ENCODE peak calls at places on chromosome 22, in six cellular contexts. S, J, Z, X, A and E are unnamed samples.

GRCh38 chr22:49627217-49628181 is 200.2 kb downstream of the BRD1 start:
- DNase-seq in A (no peak), Z (no peak), J (no peak), S (no peak), X (peak; percentile 29), E (no peak)

GRCh38 chr22:11307996-11308395 is 4220.0 kb upstream of the OR11H1 start:
- DNase-seq in X (no peak), A (no peak), J (no peak), S (no peak), Z (no peak), E (no peak)

GRCh38 chr22:43750751-43751150 is 61.4 kb downstream of the EFCAB6 start:
- DNase-seq in S (no peak), A (no peak), J (no peak), X (no peak), Z (no peak), E (no peak)

GRCh38 chr22:35299217-35299716 is 427 bp upstream of the TOM1 start:
- DNase-seq in Z (no peak), S (no peak), J (no peak), A (peak; percentile 44), X (no peak), E (no peak)

GRCh38 chr22:44710474-44711235 is 8.7 kb downstream of the PRR5 start:
- DNase-seq in A (no peak), S (no peak), J (no peak), Z (peak; percentile 22), X (peak; percentile 54), E (no peak)

GRCh38 chr22:19555651-19556050 is 31.4 kb upstream of the CLDN5 start:
- DNase-seq in Z (peak; percentile 29), J (no peak), A (no peak), X (no peak), S (no peak), E (no peak)

GRCh38 chr22:46738961-46739870 is 1.2 kb upstream of the CERK start:
- DNase-seq in J (no peak), X (no peak), S (no peak), Z (no peak), A (peak; percentile 49), E (no peak)

GRCh38 chr22:23282089-23282501 is 101.8 kb downstream of the BCR start:
- DNase-seq in Z (no peak), A (peak; percentile 87), X (peak; percentile 78), J (peak; percentile 69), S (peak; percentile 83), E (peak; percentile 57)